ENCODE peak calls at places on chromosomes 7 and 10, in five cellular contexts. E is EL, I is T-helper 9 cell, Z is epithelial cell of esophagus, P is left ventricle myocardium inferior. Y is an unnamed sample.

GRCh38 chr10:128047991-128048826 is 78.0 kb downstream of the MKI67 start:
- DNase-seq in P (no peak), Z (peak; percentile 91), I (no peak), E (no peak), Y (peak; percentile 43)

GRCh38 chr10:131252586-131253276 is 58.8 kb downstream of the TCERG1L start:
- DNase-seq in I (no peak), E (no peak), Z (no peak), P (no peak), Y (no peak)

GRCh38 chr10:117454502-117454901 is 79.3 kb upstream of the PDZD8 start:
- DNase-seq in Z (peak; percentile 45), P (no peak), E (peak; percentile 45), I (no peak), Y (no peak)

GRCh38 chr7:7254908-7255307 is 72.6 kb downstream of the C1GALT1 start:
- DNase-seq in E (no peak), Z (no peak), I (no peak), P (no peak), Y (no peak)

GRCh38 chr10:99172130-99172738 is 63.4 kb downstream of the HPSE2 start:
- DNase-seq in P (no peak), E (peak; percentile 46), Z (peak; percentile 63), I (no peak), Y (peak; percentile 29)

GRCh38 chr7:157188091-157188665 is 49.5 kb downstream of the UBE3C start:
- DNase-seq in I (no peak), Z (no peak), E (no peak), P (no peak), Y (no peak)

GRCh38 chr7:81284576-81284975 is 365.7 kb upstream of the SEMA3C start:
- DNase-seq in I (no peak), E (peak; percentile 68), Z (peak; percentile 71), P (no peak), Y (no peak)

GRCh38 chr7:37433166-37433565 is 15.5 kb downstream of the ELMO1 start:
- DNase-seq in I (no peak), E (no peak), P (no peak), Z (no peak), Y (no peak)

GRCh38 chr10:124732931-124733536 is 11.1 kb downstream of the FAM53B start:
- DNase-seq in E (no peak), Z (peak; percentile 81), P (peak; percentile 68), I (peak; percentile 41), Y (no peak)

GRCh38 chr7:103504505-103505135 is 58.6 kb upstream of the SLC26A5 start:
- DNase-seq in Z (no peak), P (no peak), I (no peak), E (no peak), Y (no peak)

GRCh38 chr7:123846217-123846891 is 1.4 kb downstream of the HYAL4 start:
- DNase-seq in E (peak; percentile 2), P (no peak), I (no peak), Z (peak; percentile 75), Y (no peak)

GRCh38 chr7:36658603-36659516 is 65.4 kb downstream of the AOAH start:
- DNase-seq in I (no peak), Z (peak; percentile 97), E (peak; percentile 96), P (no peak), Y (no peak)

GRCh38 chr7:603152-603941 is 83.7 kb upstream of the PDGFA start:
- DNase-seq in Z (no peak), I (no peak), E (no peak), P (no peak), Y (no peak)

GRCh38 chr10:131928248-131929095 is 27.7 kb downstream of the PPP2R2D start:
- DNase-seq in I (no peak), P (peak; percentile 38), E (no peak), Z (peak; percentile 28), Y (no peak)

GRCh38 chr10:22379059-22379458 is 33.8 kb downstream of the SPAG6 start:
- DNase-seq in P (no peak), E (no peak), Z (no peak), I (no peak), Y (no peak)

GRCh38 chr10:34670101-34670500 is 145.0 kb downstream of the PARD3 start:
- DNase-seq in P (no peak), E (no peak), I (no peak), Z (no peak), Y (peak; percentile 73)

GRCh38 chr10:110137142-110137545 is 70.3 kb upstream of the MXI1 start:
- DNase-seq in P (no peak), I (no peak), Z (peak; percentile 79), E (peak; percentile 63), Y (peak; percentile 50)

GRCh38 chr7:30134523-30135270 is at the start of gene MTURN:
- DNase-seq in P (peak; percentile 91), Z (peak; percentile 91), I (peak; percentile 89), E (peak; percentile 82), Y (peak; percentile 92)

GRCh38 chr7:105797652-105798051 is 78.7 kb downstream of the ATXN7L1 start:
- DNase-seq in P (no peak), E (no peak), Z (no peak), I (no peak), Y (no peak)

GRCh38 chr10:80552151-80552646 is 14.5 kb downstream of the SH2D4B start:
- DNase-seq in P (peak; percentile 41), Z (no peak), E (no peak), I (no peak), Y (no peak)

GRCh38 chr10:72426982-72427381 is 72.3 kb upstream of the DNAJB12 start:
- DNase-seq in I (no peak), Z (no peak), P (peak; percentile 21), E (no peak), Y (no peak)

GRCh38 chr7:13920053-13920697 is 69.3 kb downstream of the ETV1 start:
- DNase-seq in E (peak; percentile 98), I (no peak), P (no peak), Z (peak; percentile 99), Y (peak; percentile 99)

GRCh38 chr7:48101880-48102448 is 12.9 kb downstream of the UPP1 start:
- DNase-seq in E (no peak), I (no peak), P (no peak), Z (no peak), Y (no peak)

GRCh38 chr10:69211524-69211923 is 8.6 kb upstream of the HKDC1 start:
- DNase-seq in P (no peak), E (no peak), Z (no peak), I (no peak), Y (no peak)

GRCh38 chr10:28991326-28991725 is 297.5 kb upstream of the LYZL1 start:
- DNase-seq in Z (peak; percentile 61), E (peak; percentile 82), P (no peak), I (no peak), Y (no peak)

GRCh38 chr10:119139464-119140067 is 25.9 kb downstream of the SFXN4 start:
- DNase-seq in E (peak; percentile 45), I (peak; percentile 31), Z (peak; percentile 56), P (peak; percentile 35), Y (no peak)

GRCh38 chr7:9189683-9190082 is 756.3 kb downstream of the NXPH1 start:
- DNase-seq in I (no peak), E (no peak), Z (no peak), P (no peak), Y (no peak)

GRCh38 chr7:73971701-73972341 is 56.2 kb upstream of the ELN start:
- DNase-seq in I (no peak), Z (peak; percentile 34), P (no peak), E (no peak), Y (no peak)

GRCh38 chr10:78335371-78335690 is 301.7 kb downstream of the RPS24 start:
- DNase-seq in P (no peak), Z (no peak), E (no peak), I (no peak), Y (no peak)

GRCh38 chr10:43128958-43129706 is 9.1 kb upstream of the CSGALNACT2 start:
- DNase-seq in Z (peak; percentile 72), P (no peak), I (no peak), E (peak; percentile 92), Y (no peak)

GRCh38 chr10:3902054-3902808 is 117.2 kb upstream of the KLF6 start:
- DNase-seq in E (no peak), P (peak; percentile 40), Z (no peak), I (peak; percentile 40), Y (no peak)

GRCh38 chr10:71985542-71986250 is 21.5 kb downstream of the CHST3 start:
- DNase-seq in P (no peak), I (no peak), E (peak; percentile 56), Z (no peak), Y (no peak)

GRCh38 chr7:155427411-155428038 is 30.4 kb upstream of the EN2 start:
- DNase-seq in E (no peak), P (no peak), I (no peak), Z (no peak), Y (no peak)